ENCODE peak calls at places on chromosomes 11 and 22, in four cellular contexts. One of them, this sample, is unnamed.

GRCh38 chr11:62395885-62396778 is 22.7 kb upstream of the SCGB1A1 start:
- DNase-seq in activated T-helper 1 cell treated with anti-CD3 and anti-CD28 coated beads, Interleukin-12 subunit alpha, Interleukin-12 subunit beta, Interleukin-2, Interleukin-4 antibody, amounts not matched to agents 30 ng/mL and 10 ng/mL and 1 ng/mL, durations not matched to agents 14 hours and 24 hours and 36 hours: no peak
- DNase-seq in Jurkat, Clone E6-1: no peak
- DNase-seq in nucleus accumbens: no peak
- DNase-seq in this sample: no peak

GRCh38 chr22:44802956-44803355 is 50.6 kb downstream of the ARHGAP8 start:
- DNase-seq in Jurkat, Clone E6-1: no peak
- DNase-seq in nucleus accumbens: no peak
- DNase-seq in activated T-helper 1 cell treated with anti-CD3 and anti-CD28 coated beads, Interleukin-12 subunit alpha, Interleukin-12 subunit beta, Interleukin-2, Interleukin-4 antibody, amounts not matched to agents 30 ng/mL and 10 ng/mL and 1 ng/mL, durations not matched to agents 14 hours and 24 hours and 36 hours: no peak
- DNase-seq in this sample: no peak

GRCh38 chr11:103529217-103529684 is 420.0 kb downstream of the DYNC2H1 start:
- DNase-seq in nucleus accumbens: no peak
- DNase-seq in Jurkat, Clone E6-1: no peak
- DNase-seq in activated T-helper 1 cell treated with anti-CD3 and anti-CD28 coated beads, Interleukin-12 subunit alpha, Interleukin-12 subunit beta, Interleukin-2, Interleukin-4 antibody, amounts not matched to agents 30 ng/mL and 10 ng/mL and 1 ng/mL, durations not matched to agents 14 hours and 24 hours and 36 hours: no peak
- DNase-seq in this sample: no peak

GRCh38 chr11:66915866-66916265 is 42.3 kb downstream of the PC start:
- DNase-seq in activated T-helper 1 cell treated with anti-CD3 and anti-CD28 coated beads, Interleukin-12 subunit alpha, Interleukin-12 subunit beta, Interleukin-2, Interleukin-4 antibody, amounts not matched to agents 30 ng/mL and 10 ng/mL and 1 ng/mL, durations not matched to agents 14 hours and 24 hours and 36 hours: no peak
- DNase-seq in Jurkat, Clone E6-1: no peak
- DNase-seq in nucleus accumbens: no peak
- DNase-seq in this sample: no peak

GRCh38 chr11:92267968-92268367 is 43.4 kb downstream of the FAT3 start:
- DNase-seq in activated T-helper 1 cell treated with anti-CD3 and anti-CD28 coated beads, Interleukin-12 subunit alpha, Interleukin-12 subunit beta, Interleukin-2, Interleukin-4 antibody, amounts not matched to agents 30 ng/mL and 10 ng/mL and 1 ng/mL, durations not matched to agents 14 hours and 24 hours and 36 hours: no peak
- DNase-seq in Jurkat, Clone E6-1: no peak
- DNase-seq in nucleus accumbens: no peak
- DNase-seq in this sample: no peak

GRCh38 chr22:49965291-49966040 is 4.9 kb downstream of the PIM3 start:
- DNase-seq in activated T-helper 1 cell treated with anti-CD3 and anti-CD28 coated beads, Interleukin-12 subunit alpha, Interleukin-12 subunit beta, Interleukin-2, Interleukin-4 antibody, amounts not matched to agents 30 ng/mL and 10 ng/mL and 1 ng/mL, durations not matched to agents 14 hours and 24 hours and 36 hours: no peak
- DNase-seq in nucleus accumbens: no peak
- DNase-seq in Jurkat, Clone E6-1: no peak
- DNase-seq in this sample: no peak

GRCh38 chr11:11747570-11747969 is 94.2 kb upstream of the USP47 start:
- DNase-seq in nucleus accumbens: no peak
- DNase-seq in activated T-helper 1 cell treated with anti-CD3 and anti-CD28 coated beads, Interleukin-12 subunit alpha, Interleukin-12 subunit beta, Interleukin-2, Interleukin-4 antibody, amounts not matched to agents 30 ng/mL and 10 ng/mL and 1 ng/mL, durations not matched to agents 14 hours and 24 hours and 36 hours: no peak
- DNase-seq in Jurkat, Clone E6-1: no peak
- DNase-seq in this sample: no peak

GRCh38 chr11:63763506-63764200 is 4.9 kb downstream of the ZFTA start:
- DNase-seq in nucleus accumbens: no peak
- DNase-seq in activated T-helper 1 cell treated with anti-CD3 and anti-CD28 coated beads, Interleukin-12 subunit alpha, Interleukin-12 subunit beta, Interleukin-2, Interleukin-4 antibody, amounts not matched to agents 30 ng/mL and 10 ng/mL and 1 ng/mL, durations not matched to agents 14 hours and 24 hours and 36 hours: no peak
- DNase-seq in Jurkat, Clone E6-1: no peak
- DNase-seq in this sample: peak

GRCh38 chr11:63227521-63228107 is 15.8 kb downstream of the SLC22A25 start:
- DNase-seq in Jurkat, Clone E6-1: no peak
- DNase-seq in nucleus accumbens: no peak
- DNase-seq in activated T-helper 1 cell treated with anti-CD3 and anti-CD28 coated beads, Interleukin-12 subunit alpha, Interleukin-12 subunit beta, Interleukin-2, Interleukin-4 antibody, amounts not matched to agents 30 ng/mL and 10 ng/mL and 1 ng/mL, durations not matched to agents 14 hours and 24 hours and 36 hours: no peak
- DNase-seq in this sample: no peak

GRCh38 chr11:12270215-12270797 is 107.1 kb upstream of the PARVA start:
- DNase-seq in activated T-helper 1 cell treated with anti-CD3 and anti-CD28 coated beads, Interleukin-12 subunit alpha, Interleukin-12 subunit beta, Interleukin-2, Interleukin-4 antibody, amounts not matched to agents 30 ng/mL and 10 ng/mL and 1 ng/mL, durations not matched to agents 14 hours and 24 hours and 36 hours: no peak
- DNase-seq in Jurkat, Clone E6-1: no peak
- DNase-seq in nucleus accumbens: no peak
- DNase-seq in this sample: no peak